ENCODE peak calls at places on chromosomes 1 and 21, in eight cellular contexts. W is keratinocyte, E is hippocampal formation, D is AG04449, Y is activated gamma-delta T cell, O is AG08395, A is iPS-NIHi11, Z is A549. X is an unnamed sample.

GRCh38 chr1:110130113-110130591 is 17.9 kb downstream of the UBL4B start:
- DNase-seq in W (no peak), E (no peak), D (no peak), Y (no peak), O (no peak), A (peak), Z (no peak), X (no peak)

GRCh38 chr1:64967381-64967780 is 1.0 kb upstream of the JAK1 start:
- DNase-seq in W (no peak), E (no peak), D (no peak), Y (no peak), O (no peak), A (peak), Z (no peak), X (no peak)

GRCh38 chr1:119268879-119269278 is 99.7 kb upstream of the HAO2 start:
- DNase-seq in W (no peak), E (no peak), D (no peak), Y (no peak), O (no peak), A (no peak), Z (no peak), X (no peak)

GRCh38 chr1:51833700-51834099 is 44.8 kb downstream of the NRDC start:
- DNase-seq in W (no peak), E (no peak), D (no peak), Y (no peak), O (no peak), A (no peak), Z (no peak), X (no peak)

GRCh38 chr1:200751717-200752116 is 13.0 kb downstream of the CAMSAP2 start:
- DNase-seq in W (no peak), E (no peak), D (no peak), Y (no peak), O (no peak), A (no peak), Z (no peak), X (no peak)

GRCh38 chr1:197984273-197984672 is 67.1 kb downstream of the LHX9 start:
- DNase-seq in W (no peak), E (no peak), D (no peak), Y (no peak), O (peak), A (no peak), Z (no peak), X (no peak)

GRCh38 chr1:29682918-29683314 is 446.6 kb downstream of the PTPRU start:
- DNase-seq in W (no peak), E (no peak), D (no peak), Y (no peak), O (peak), A (no peak), Z (no peak), X (no peak)

GRCh38 chr1:23791434-23792047 is 596 bp downstream of the LYPLA2 start:
- DNase-seq in W (no peak), E (no peak), D (no peak), Y (no peak), O (no peak), A (peak), Z (no peak), X (no peak)

GRCh38 chr1:76944942-76945341 is 77.7 kb downstream of the ST6GALNAC5 start:
- DNase-seq in W (no peak), E (no peak), D (no peak), Y (no peak), O (no peak), A (no peak), Z (no peak), X (no peak)

GRCh38 chr1:241696815-241697639 is 44.9 kb downstream of the WDR64 start:
- DNase-seq in W (no peak), E (no peak), D (no peak), Y (no peak), O (no peak), A (no peak), Z (no peak), X (no peak)

GRCh38 chr1:111227434-111227833 is at the start of gene CHI3L2:
- DNase-seq in W (no peak), E (no peak), D (no peak), Y (no peak), O (no peak), A (no peak), Z (no peak), X (no peak)

GRCh38 chr1:218785928-218786327 is 387.8 kb upstream of the LYPLAL1 start:
- DNase-seq in W (no peak), E (no peak), D (peak), Y (no peak), O (peak), A (no peak), Z (no peak), X (no peak)

GRCh38 chr1:154837679-154838171 is 32.4 kb downstream of the KCNN3 start:
- DNase-seq in W (no peak), E (no peak), D (no peak), Y (no peak), O (no peak), A (no peak), Z (no peak), X (no peak)

GRCh38 chr1:119045091-119045746 is 57.1 kb upstream of the TBX15 start:
- DNase-seq in W (no peak), E (no peak), D (no peak), Y (no peak), O (no peak), A (no peak), Z (no peak), X (no peak)

GRCh38 chr21:25307489-25307888 is 299.8 kb downstream of the MRPL39 start:
- DNase-seq in W (no peak), E (no peak), D (peak), Y (no peak), O (peak), A (no peak), Z (no peak), X (no peak)

GRCh38 chr1:15341634-15342375 is 67.9 kb upstream of the EFHD2 start:
- DNase-seq in W (no peak), E (no peak), D (no peak), Y (no peak), O (no peak), A (no peak), Z (no peak), X (no peak)

GRCh38 chr1:20112279-20113000 is 6.9 kb downstream of the PLA2G2D start:
- DNase-seq in W (peak), E (no peak), D (no peak), Y (no peak), O (no peak), A (no peak), Z (no peak), X (no peak)

GRCh38 chr1:150560011-150560438 is 10.8 kb downstream of the ADAMTSL4 start:
- DNase-seq in W (no peak), E (no peak), D (no peak), Y (no peak), O (peak), A (peak), Z (peak), X (no peak)